ENCODE peak calls at places on chromosomes 11 and 22, in seven cellular contexts. Q is HCT116, U is A549, X is K562, T is SK-N-SH, Y is endothelial cell of umbilical vein, G is HepG2. H is an unnamed sample.

GRCh38 chr11:114026355-114026754 is 33.2 kb upstream of the ZBTB16 start:
- DNase-seq in X (peak; percentile 24), U (no peak), G (peak; percentile 18), Y (no peak), Q (no peak), T (no peak), H (no peak)

GRCh38 chr11:95802806-95803205 is 12.5 kb downstream of the CEP57 start:
- DNase-seq in T (no peak), X (no peak), Y (no peak), U (no peak), G (no peak), Q (no peak), H (no peak)

GRCh38 chr11:71396548-71397123 is 51.6 kb downstream of the DHCR7 start:
- DNase-seq in Y (no peak), X (no peak), U (no peak), Q (no peak), T (no peak), G (no peak), H (no peak)

GRCh38 chr11:110022548-110022947 is 70.6 kb upstream of the ZC3H12C start:
- DNase-seq in Q (no peak), U (no peak), Y (no peak), T (no peak), G (no peak), X (no peak), H (peak; percentile 38)

GRCh38 chr22:36662981-36663380 is 40.6 kb downstream of the CACNG2 start:
- DNase-seq in Q (no peak), T (no peak), X (no peak), G (no peak), U (no peak), Y (no peak), H (no peak)

GRCh38 chr22:49647346-49648026 is 180.2 kb downstream of the BRD1 start:
- DNase-seq in U (peak; percentile 31), T (no peak), Y (no peak), G (no peak), X (no peak), Q (no peak), H (no peak)

GRCh38 chr11:555500-556174 is 4.9 kb downstream of the LMNTD2 start:
- DNase-seq in X (no peak), T (peak; percentile 59), Y (no peak), U (no peak), Q (no peak), G (no peak), H (no peak)

GRCh38 chr11:133012803-133013202 is 519.5 kb downstream of the OPCML start:
- DNase-seq in U (no peak), T (no peak), Q (no peak), G (no peak), Y (no peak), X (no peak), H (no peak)

GRCh38 chr11:36187618-36188017 is 101.6 kb downstream of the COMMD9 start:
- DNase-seq in Q (no peak), T (no peak), X (no peak), Y (no peak), U (no peak), G (no peak), H (no peak)

GRCh38 chr11:68021167-68021787 is 9.2 kb upstream of the NDUFS8 start:
- DNase-seq in T (peak; percentile 64), X (no peak), G (no peak), U (no peak), Q (no peak), Y (no peak), H (no peak)

GRCh38 chr22:47437110-47437509 is 674.7 kb downstream of the TBC1D22A start:
- DNase-seq in X (no peak), Y (no peak), G (no peak), T (no peak), Q (no peak), U (no peak), H (no peak)

GRCh38 chr11:112012877-112013276 is 12.3 kb upstream of the DLAT start:
- DNase-seq in G (peak; percentile 8), Q (no peak), X (no peak), T (no peak), Y (no peak), U (no peak), H (no peak)

GRCh38 chr11:77089004-77089545 is 13.6 kb upstream of the OMP start:
- DNase-seq in X (no peak), U (no peak), G (no peak), Y (no peak), T (no peak), Q (no peak), H (no peak)

GRCh38 chr22:47601666-47602065 is 839.2 kb downstream of the TBC1D22A start:
- DNase-seq in U (no peak), G (no peak), Y (no peak), Q (no peak), T (peak; percentile 1), X (no peak), H (no peak)

GRCh38 chr11:9569588-9570164 is 3.8 kb upstream of the WEE1 start:
- DNase-seq in Y (no peak), G (no peak), U (no peak), Q (no peak), T (no peak), X (no peak), H (no peak)

GRCh38 chr11:92251980-92252379 is 27.4 kb downstream of the FAT3 start:
- DNase-seq in X (no peak), U (no peak), Y (no peak), Q (no peak), G (no peak), T (no peak), H (no peak)

GRCh38 chr22:24875862-24876506 is 70.0 kb downstream of the SGSM1 start:
- DNase-seq in U (no peak), X (peak; percentile 16), Q (no peak), T (no peak), G (no peak), Y (peak; percentile 29), H (no peak)

GRCh38 chr11:78961938-78962701 is 387.5 kb upstream of the NARS2 start:
- DNase-seq in X (peak; percentile 11), Q (no peak), Y (peak; percentile 29), G (no peak), U (no peak), T (peak; percentile 94), H (no peak)

GRCh38 chr11:69233761-69234136 is 60.2 kb upstream of the MYEOV start:
- DNase-seq in U (no peak), X (no peak), Y (no peak), T (no peak), Q (no peak), G (no peak), H (no peak)

DNA sequence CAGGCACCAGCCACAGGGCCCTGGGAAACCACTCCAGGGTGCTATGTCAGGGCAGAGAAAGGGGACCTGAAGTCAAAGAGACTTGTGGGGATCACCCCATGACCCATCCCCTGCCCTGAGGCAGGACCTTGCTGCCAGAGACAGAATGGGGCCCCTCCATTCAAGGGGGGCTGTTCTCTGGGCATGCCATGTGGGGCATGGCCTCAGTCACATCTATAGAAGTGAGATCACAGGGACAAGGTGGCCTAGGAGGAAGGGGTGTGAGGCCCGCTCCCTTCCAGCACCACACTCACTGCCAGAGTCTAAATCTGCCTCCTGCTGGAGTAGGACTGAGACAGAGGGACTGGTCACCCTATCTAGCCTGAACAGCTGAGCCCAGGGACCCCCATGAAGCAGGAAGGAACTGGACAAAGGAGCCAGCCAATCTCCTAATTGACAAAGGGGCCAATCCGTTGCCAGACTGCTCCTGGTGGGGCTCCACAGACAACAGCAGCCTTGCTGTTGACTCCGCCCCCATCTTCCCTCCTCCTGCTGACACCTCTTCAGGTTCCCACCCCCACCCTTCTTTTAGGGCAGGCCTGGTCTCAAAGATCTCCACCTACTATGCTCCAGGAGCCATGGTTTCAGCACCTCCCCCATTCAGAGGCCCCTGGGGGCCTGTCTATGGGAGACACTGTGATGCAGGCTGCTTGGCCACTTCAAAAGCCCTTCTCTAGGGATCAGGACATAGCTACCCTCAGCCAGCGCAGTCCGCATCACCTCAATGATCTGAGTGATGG is 26.0 kb downstream of the NEAT1 start:
- DNase-seq in G (no peak), Q (no peak), X (peak; percentile 90), T (no peak), U (no peak), Y (peak; percentile 37), H (no peak)
- TF ChIP-seq MAX in G (no peak), Q (no peak), X (peak; percentile 34), T (no peak), U (no peak), Y (no peak), H (no peak)

DNA sequence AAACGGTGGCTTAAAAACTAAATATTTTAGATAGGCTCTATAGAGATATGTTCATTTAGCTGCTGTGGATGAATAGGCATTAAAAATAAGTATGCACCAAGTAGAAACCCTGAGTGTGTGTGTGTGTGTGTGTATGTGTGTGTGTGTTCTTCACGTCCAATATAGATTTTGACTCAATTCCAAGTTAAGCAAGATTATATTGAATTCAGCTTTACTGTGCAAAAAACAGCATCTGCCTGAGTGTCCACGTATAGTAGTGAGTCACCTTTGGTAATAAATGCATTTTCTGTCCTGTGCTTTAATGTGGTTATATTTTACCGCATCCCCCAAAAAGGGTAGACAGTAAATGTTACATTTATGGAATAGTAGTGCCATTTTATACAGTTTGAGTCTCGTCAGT is 71.2 kb downstream of the PDHX start:
- DNase-seq in T (no peak), Y (no peak), G (no peak), Q (no peak), X (no peak), U (no peak), H (no peak)
- H3K4me3 ChIP-seq in T (no peak overlapping the region), Y (no peak overlapping the region), G (no peak overlapping the region), Q (no peak overlapping the region), X (no peak overlapping the region), U (no peak overlapping the region), H (no peak overlapping the region)

GRCh38 chr11:130159139-130159538 is 443 bp upstream of the ST14 start:
- DNase-seq in U (no peak), Q (no peak), X (no peak), Y (no peak), G (no peak), T (no peak), H (no peak)

GRCh38 chr11:130160460-130161090 is 993 bp downstream of the ST14 start:
- DNase-seq in X (no peak), Q (no peak), Y (no peak), U (no peak), T (no peak), G (no peak), H (no peak)

GRCh38 chr11:130157840-130158239 is 1.7 kb upstream of the ST14 start:
- DNase-seq in X (no peak), Q (no peak), T (no peak), U (no peak), G (no peak), Y (no peak), H (no peak)

GRCh38 chr11:130161441-130161840 is 1.9 kb downstream of the ST14 start:
- DNase-seq in G (no peak), U (no peak), Q (no peak), T (no peak), Y (no peak), X (no peak), H (no peak)

GRCh38 chr11:130159657-130160459 is at the start of gene ST14:
- DNase-seq in G (no peak), U (no peak), Q (no peak), Y (no peak), X (no peak), T (peak; percentile 54), H (no peak)
- TF ChIP-seq MAX in G (no peak), U (no peak), Q (peak; percentile 67), Y (no peak), X (no peak), T (no peak), H (no peak)

DNA sequence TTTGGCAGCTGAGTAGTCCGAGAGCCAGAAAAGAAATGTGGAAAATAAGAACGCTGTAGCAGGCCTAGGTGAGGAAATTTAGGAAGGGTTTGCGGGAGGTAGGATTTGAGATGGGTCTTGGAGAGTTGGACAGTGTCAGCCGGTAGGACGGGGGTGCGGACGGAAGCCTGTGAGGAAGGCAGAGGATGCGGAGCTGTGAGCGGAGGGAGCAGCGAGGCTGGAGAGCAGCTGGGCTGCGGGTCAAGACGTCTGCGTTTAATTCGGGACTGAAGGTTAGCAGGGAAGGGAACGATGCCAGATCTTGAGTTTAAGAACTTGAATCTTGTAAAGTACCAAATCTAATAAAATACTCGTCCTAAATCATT is 669 bp upstream of the TIGD3 start:
- DNase-seq in U (no peak), Q (no peak), G (no peak), Y (no peak), X (no peak), T (no peak), H (no peak)
- H3K4me3 ChIP-seq in U (peak overlapping the region; percentile 89), Q (no peak overlapping the region), G (no peak overlapping the region), Y (peak overlapping the region; percentile 51), X (peak overlapping the region; percentile 63), T (peak overlapping the region; percentile 74), H (no peak overlapping the region)

H was measured in GM12878.